ENCODE peak calls at places on chromosomes 2 and 18, in six cellular contexts. A, Z, N, G, K and M are unnamed samples.

GRCh38 chr2:164302786-164303185 is 318.5 kb downstream of the GRB14 start:
- DNase-seq in A (no peak), K (no peak), N (peak; percentile 12), Z (no peak), G (no peak), M (no peak)

GRCh38 chr2:169664600-169664977 is 29.6 kb downstream of the CFAP210 start:
- DNase-seq in A (peak; percentile 10), K (no peak), G (no peak), N (peak; percentile 27), Z (no peak), M (no peak)

GRCh38 chr2:157307021-157307420 is 18.6 kb downstream of the ERMN start:
- DNase-seq in N (peak; percentile 22), K (no peak), Z (no peak), G (no peak), A (no peak), M (no peak)

GRCh38 chr2:126656311-126657145 is 570 bp downstream of the GYPC start:
- DNase-seq in N (peak; percentile 74), K (peak; percentile 58), G (no peak), Z (peak; percentile 56), A (no peak), M (peak; percentile 63)

GRCh38 chr2:174510583-174511189 is 23.9 kb upstream of the GPR155 start:
- DNase-seq in G (no peak), N (peak; percentile 75), A (no peak), Z (peak; percentile 5), K (no peak), M (no peak)

GRCh38 chr2:33223851-33224250 is 252.6 kb upstream of the RASGRP3 start:
- DNase-seq in N (no peak), G (no peak), K (no peak), Z (no peak), A (no peak), M (no peak)

GRCh38 chr2:233953106-233953801 is 36.1 kb downstream of the TRPM8 start:
- DNase-seq in G (no peak), A (no peak), K (no peak), Z (no peak), N (no peak), M (no peak)

GRCh38 chr2:212052412-212053159 is 486.0 kb downstream of the ERBB4 start:
- DNase-seq in G (no peak), Z (no peak), N (no peak), K (no peak), A (peak; percentile 78), M (no peak)

GRCh38 chr2:167127135-167127534 is 238.9 kb downstream of the XIRP2 start:
- DNase-seq in G (no peak), Z (no peak), N (peak; percentile 36), A (peak; percentile 42), K (no peak), M (no peak)

GRCh38 chr2:144234115-144234772 is 285.7 kb downstream of the ZEB2 start:
- DNase-seq in N (no peak), K (no peak), A (no peak), Z (no peak), G (no peak), M (no peak)

GRCh38 chr2:8676191-8676914 is 5.5 kb upstream of the ID2 start:
- DNase-seq in K (peak; percentile 90), G (no peak), Z (peak; percentile 70), N (peak; percentile 85), A (peak; percentile 39), M (peak; percentile 92)

GRCh38 chr2:26274058-26274613 is 29.4 kb downstream of the HADHB start:
- DNase-seq in A (peak; percentile 97), N (no peak), K (no peak), G (no peak), Z (no peak), M (no peak)

GRCh38 chr2:96970910-96971309 is 15.5 kb downstream of the FAM178B start:
- DNase-seq in Z (no peak), A (no peak), G (no peak), N (no peak), K (no peak), M (no peak)

GRCh38 chr2:75565523-75566449 is 5.0 kb upstream of the EVA1A start:
- DNase-seq in G (no peak), K (no peak), Z (no peak), A (no peak), N (no peak), M (no peak)

GRCh38 chr18:10424576-10425314 is 29.7 kb upstream of the APCDD1 start:
- DNase-seq in A (no peak), K (peak; percentile 51), Z (no peak), G (no peak), N (no peak), M (peak; percentile 32)

GRCh38 chr18:79476031-79476917 is 80.5 kb downstream of the NFATC1 start:
- DNase-seq in K (no peak), G (no peak), Z (no peak), N (no peak), A (no peak), M (peak; percentile 12)

GRCh38 chr2:165369131-165369935 is 100.2 kb upstream of the CSRNP3 start:
- DNase-seq in N (peak; percentile 86), Z (peak; percentile 11), K (no peak), A (peak; percentile 47), G (no peak), M (no peak)

GRCh38 chr2:98936133-98936916 is at the start of gene CRACDL:
- DNase-seq in A (peak; percentile 28), Z (peak; percentile 73), N (peak; percentile 49), G (no peak), K (no peak), M (no peak)

GRCh38 chr18:9951022-9951859 is 37.4 kb downstream of the VAPA start:
- DNase-seq in A (peak; percentile 75), G (peak; percentile 27), Z (peak; percentile 67), N (peak; percentile 89), K (no peak), M (no peak)

GRCh38 chr2:29440921-29441623 is 325.9 kb downstream of the CLIP4 start:
- DNase-seq in A (no peak), Z (no peak), N (no peak), G (no peak), K (no peak), M (no peak)

GRCh38 chr2:239293450-239294430 is 107.1 kb downstream of the HDAC4 start:
- DNase-seq in A (no peak), K (no peak), N (no peak), Z (no peak), G (no peak), M (no peak)
- H3K4me1 ChIP-seq in A (no peaks in the 10 kb centered on the region), K (peaks cover 97% of the 10 kb centered on the region), N (peaks cover 10% of the 10 kb centered on the region), Z (peaks cover 22% of the 10 kb centered on the region), G (peaks cover 10% of the 10 kb centered on the region), M (peaks cover 93% of the 10 kb centered on the region)

GRCh38 chr2:46847726-46848421 is 67.7 kb downstream of the MCFD2 start:
- DNase-seq in N (no peak), Z (no peak), A (no peak), G (no peak), K (no peak), M (no peak)

GRCh38 chr2:46849741-46850474 is 65.7 kb downstream of the MCFD2 start:
- DNase-seq in K (peak; percentile 69), A (peak; percentile 82), Z (peak; percentile 47), G (no peak), N (no peak), M (peak; percentile 69)

GRCh38 chr2:46850742-46851141 is 64.9 kb downstream of the MCFD2 start:
- DNase-seq in Z (no peak), G (no peak), K (peak; percentile 45), N (no peak), A (peak; percentile 89), M (peak; percentile 68)

GRCh38 chr2:46848446-46848845 is 67.2 kb downstream of the MCFD2 start:
- DNase-seq in A (no peak), K (no peak), N (no peak), Z (no peak), G (no peak), M (no peak)

DNA sequence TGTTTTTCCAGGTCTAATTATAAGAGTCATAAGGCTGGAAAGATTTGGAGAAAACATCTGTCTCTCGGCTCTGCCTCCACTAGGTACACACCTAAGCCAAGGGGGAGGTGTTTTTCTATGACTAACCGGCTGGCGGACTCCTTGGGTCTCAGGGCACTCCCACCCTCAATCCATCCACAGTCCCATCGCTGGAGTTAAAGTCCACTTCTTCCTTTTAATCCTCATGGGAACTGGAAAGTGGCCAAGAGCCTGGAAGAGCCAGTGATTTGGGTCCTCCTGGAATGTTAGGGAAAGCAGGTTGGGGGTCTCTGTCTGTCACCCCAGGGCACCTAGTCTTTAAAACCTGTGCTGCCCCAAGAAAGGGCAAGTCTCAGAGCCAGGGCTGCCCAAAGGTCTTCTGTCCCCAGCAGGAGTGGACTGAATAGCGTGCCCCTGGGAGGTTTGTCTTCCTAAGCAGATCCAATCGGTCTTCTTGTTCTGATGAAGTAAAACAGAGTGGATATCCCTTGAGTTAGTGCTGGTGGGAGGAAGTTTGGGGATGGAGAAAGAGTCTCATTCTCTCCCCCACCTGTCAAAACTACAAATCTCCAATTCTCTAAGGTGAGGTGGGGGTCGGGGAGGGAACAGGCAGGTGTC is 66.4 kb downstream of the MCFD2 start:
- DNase-seq in A (peak; percentile 27), G (no peak), K (no peak), Z (no peak), N (no peak), M (no peak)
- H3K27ac ChIP-seq in A (no peak overlapping the region), G (peak overlapping the region; percentile 35), K (peak overlapping the region; percentile 95), Z (peak overlapping the region; percentile 66), N (no peak overlapping the region), M (peak overlapping the region; percentile 93)

GRCh38 chr2:136534817-136535216 is 230.5 kb upstream of the THSD7B start:
- DNase-seq in N (no peak), A (no peak), Z (no peak), K (peak; percentile 71), G (no peak), M (peak; percentile 72)

GRCh38 chr2:136538489-136538888 is 226.9 kb upstream of the THSD7B start:
- DNase-seq in A (no peak), G (no peak), K (peak; percentile 47), Z (no peak), N (no peak), M (peak; percentile 29)

DNA sequence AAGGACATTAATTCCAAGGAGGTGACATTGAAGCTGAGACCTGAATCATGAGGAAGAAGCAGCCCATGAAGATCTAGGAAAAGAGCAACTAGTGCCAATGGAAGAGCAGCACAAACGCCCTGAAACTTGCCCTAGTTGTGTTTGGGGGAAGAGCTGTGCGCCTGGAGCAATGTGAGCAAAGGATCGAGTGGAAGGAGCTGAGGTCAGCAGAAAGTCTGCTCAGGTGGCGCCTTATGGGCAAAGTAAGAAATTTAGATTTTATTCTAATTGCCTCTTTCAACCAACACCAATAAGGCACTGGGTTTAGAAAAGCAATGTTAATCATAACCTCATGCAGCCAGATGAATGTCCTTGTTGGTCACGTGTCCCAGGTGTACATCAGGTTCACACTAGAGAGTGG is 226.0 kb upstream of the THSD7B start:
- DNase-seq in K (no peak), G (no peak), Z (no peak), A (no peak), N (no peak), M (no peak)
- H3K4me3 ChIP-seq in K (no peak overlapping the region), G (no peak overlapping the region), Z (no peak overlapping the region), A (no peak overlapping the region), N (no peak overlapping the region), M (no peak overlapping the region)

GRCh38 chr2:44774826-44775492 is 166.5 kb upstream of the SIX3 start:
- DNase-seq in K (no peak), G (no peak), A (no peak), Z (no peak), N (no peak), M (no peak)
- H3K4me1 ChIP-seq in K (peaks cover 18% of the 10 kb centered on the region), G (no peaks in the 10 kb centered on the region), A (no peaks in the 10 kb centered on the region), Z (peaks cover under 1% of the 10 kb centered on the region), N (peaks cover 16% of the 10 kb centered on the region), M (peaks cover 10% of the 10 kb centered on the region)

GRCh38 chr18:75211721-75212625 is 1.4 kb downstream of the TSHZ1 start:
- DNase-seq in K (peak; percentile 50), Z (peak; percentile 73), N (peak; percentile 65), G (no peak), A (peak; percentile 56), M (peak; percentile 58)
- H3K27ac ChIP-seq in K (peak overlapping the region; percentile 93), Z (peak overlapping the region; percentile 40), N (no peak overlapping the region), G (peak overlapping the region; percentile 5), A (no peak overlapping the region), M (peak overlapping the region; percentile 94)